ENCODE peak calls at places on chromosomes 16 and 17, in six cellular contexts. W, E, S, N, D and Y are unnamed samples.

GRCh38 chr16:27642753-27643152 is 92.8 kb downstream of the KATNIP start:
- DNase-seq in W (peak), E (no peak), S (peak), N (peak), D (no peak), Y (no peak)

GRCh38 chr17:72448019-72448418 is 327.2 kb downstream of the SOX9 start:
- DNase-seq in W (no peak), E (no peak), S (no peak), N (no peak), D (no peak), Y (no peak)

GRCh38 chr17:79423811-79424465 is 186.9 kb downstream of the RBFOX3 start:
- DNase-seq in W (no peak), E (no peak), S (no peak), N (no peak), D (no peak), Y (no peak)

GRCh38 chr17:40335620-40336019 is 26.6 kb downstream of the RARA start:
- DNase-seq in W (no peak), E (no peak), S (no peak), N (no peak), D (no peak), Y (no peak)

GRCh38 chr16:77223184-77223583 is 24.0 kb downstream of the SYCE1L start:
- DNase-seq in W (peak), E (no peak), S (no peak), N (peak), D (no peak), Y (no peak)

GRCh38 chr16:72198021-72198420 is 26.1 kb upstream of the PMFBP1 start:
- DNase-seq in W (peak), E (no peak), S (peak), N (no peak), D (peak), Y (no peak)

GRCh38 chr16:86354641-86355040 is 155.7 kb upstream of the FOXF1 start:
- DNase-seq in W (no peak), E (no peak), S (peak), N (no peak), D (no peak), Y (no peak)

GRCh38 chr16:12434567-12434966 is 369.1 kb downstream of the CPPED1 start:
- DNase-seq in W (peak), E (no peak), S (no peak), N (no peak), D (no peak), Y (no peak)

GRCh38 chr16:70157477-70158260 is 15.9 kb upstream of the CLEC18C start:
- DNase-seq in W (peak), E (no peak), S (no peak), N (no peak), D (no peak), Y (no peak)

GRCh38 chr17:67585077-67585602 is 132.6 kb upstream of the NOL11 start:
- DNase-seq in W (no peak), E (no peak), S (peak), N (no peak), D (no peak), Y (no peak)

GRCh38 chr17:1232331-1232730 is 37.9 kb upstream of the BHLHA9 start:
- DNase-seq in W (no peak), E (no peak), S (no peak), N (no peak), D (no peak), Y (no peak)

GRCh38 chr17:79183221-79184158 is 108.9 kb downstream of the ENGASE start:
- DNase-seq in W (peak), E (peak), S (no peak), N (peak), D (no peak), Y (no peak)

GRCh38 chr17:7146115-7146514 is 31.5 kb upstream of the ASGR2 start:
- DNase-seq in W (no peak), E (no peak), S (no peak), N (peak), D (no peak), Y (no peak)

GRCh38 chr16:67216612-67217490 is 10.1 kb upstream of the TMEM208 start:
- DNase-seq in W (no peak), E (no peak), S (no peak), N (no peak), D (peak), Y (no peak)

GRCh38 chr16:5615868-5616642 is 518.5 kb upstream of the EEF2KMT start:
- DNase-seq in W (peak), E (peak), S (no peak), N (peak), D (peak), Y (no peak)

GRCh38 chr16:67613808-67614207 is 31.1 kb upstream of the CARMIL2 start:
- DNase-seq in W (peak), E (no peak), S (no peak), N (peak), D (no peak), Y (no peak)

GRCh38 chr16:117381-118365 is 20.8 kb downstream of the NPRL3 start:
- DNase-seq in W (peak), E (peak), S (peak), N (peak), D (peak), Y (no peak)

GRCh38 chr16:35559911-35560636 is 2100.7 kb downstream of the TP53TG3F start:
- DNase-seq in W (no peak), E (no peak), S (no peak), N (no peak), D (no peak), Y (no peak)

GRCh38 chr17:62980842-62981241 is 14.8 kb downstream of the TANC2 start:
- DNase-seq in W (no peak), E (no peak), S (no peak), N (no peak), D (no peak), Y (no peak)

GRCh38 chr16:49158029-49158642 is 123.5 kb downstream of the CBLN1 start:
- DNase-seq in W (peak), E (peak), S (peak), N (peak), D (peak), Y (no peak)

GRCh38 chr17:12974319-12974661 is 43.5 kb downstream of the ELAC2 start:
- DNase-seq in W (no peak), E (no peak), S (no peak), N (no peak), D (no peak), Y (no peak)

GRCh38 chr17:70987867-70988340 is 818.6 kb downstream of the KCNJ2 start:
- DNase-seq in W (no peak), E (no peak), S (no peak), N (peak), D (no peak), Y (no peak)

GRCh38 chr17:3977387-3977786 is 13.2 kb upstream of the ATP2A3 start:
- DNase-seq in W (no peak), E (no peak), S (no peak), N (no peak), D (no peak), Y (no peak)

GRCh38 chr17:3980381-3980975 is 16.2 kb upstream of the ATP2A3 start:
- DNase-seq in W (no peak), E (no peak), S (no peak), N (no peak), D (no peak), Y (no peak)

GRCh38 chr17:3979276-3979583 is 15.0 kb upstream of the ATP2A3 start:
- DNase-seq in W (no peak), E (no peak), S (no peak), N (no peak), D (no peak), Y (no peak)

GRCh38 chr17:3976675-3977171 is 12.5 kb upstream of the ATP2A3 start:
- DNase-seq in W (peak), E (no peak), S (no peak), N (no peak), D (peak), Y (no peak)

GRCh38 chr17:3978421-3979275 is 14.4 kb upstream of the ATP2A3 start:
- DNase-seq in W (no peak), E (no peak), S (no peak), N (no peak), D (no peak), Y (no peak)
- H3K27ac ChIP-seq in W (no peak), E (no peak), S (no peak), N (no peak), D (no peak), Y (peak)

GRCh38 chr16:50555269-50555875 is 7.2 kb downstream of the NKD1 start:
- DNase-seq in W (no peak), E (no peak), S (no peak), N (no peak), D (no peak), Y (no peak)

GRCh38 chr16:50552476-50553101 is 4.4 kb downstream of the NKD1 start:
- DNase-seq in W (no peak), E (no peak), S (no peak), N (no peak), D (no peak), Y (no peak)

GRCh38 chr16:50553731-50554360 is 5.7 kb downstream of the NKD1 start:
- DNase-seq in W (no peak), E (no peak), S (no peak), N (no peak), D (no peak), Y (no peak)

GRCh38 chr16:50551243-50551642 is 3.0 kb downstream of the NKD1 start:
- DNase-seq in W (no peak), E (no peak), S (no peak), N (no peak), D (no peak), Y (no peak)

DNA sequence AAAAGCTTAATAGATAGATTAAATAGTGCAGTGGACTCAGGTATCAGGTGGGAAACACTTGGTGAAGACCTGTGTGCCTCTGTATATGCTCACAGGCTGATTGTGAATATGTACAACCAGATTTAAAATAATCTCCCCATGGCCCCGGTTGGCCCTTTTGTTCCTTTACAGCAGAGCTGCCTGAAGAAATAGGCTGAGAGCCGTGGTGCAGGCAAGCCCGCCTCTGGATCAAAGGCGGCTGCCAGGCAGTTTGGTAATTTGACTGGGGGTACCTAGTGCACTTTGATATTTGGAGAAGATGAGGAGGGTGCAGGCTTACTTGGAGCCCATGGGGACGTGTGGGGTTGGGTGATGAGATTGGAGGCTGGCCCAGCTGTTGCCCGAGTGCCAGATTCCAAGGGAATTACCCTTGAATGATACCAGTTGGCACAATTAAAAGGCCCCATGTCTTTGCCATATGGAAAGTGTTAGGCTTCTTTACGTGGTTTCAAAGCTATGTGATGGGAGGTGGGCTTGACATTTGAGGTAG is 5.0 kb downstream of the NKD1 start:
- DNase-seq in W (no peak), E (no peak), S (no peak), N (no peak), D (no peak), Y (no peak)
- H3K27ac ChIP-seq in W (no peak), E (no peak), S (no peak), N (no peak), D (no peak), Y (peak)

DNA sequence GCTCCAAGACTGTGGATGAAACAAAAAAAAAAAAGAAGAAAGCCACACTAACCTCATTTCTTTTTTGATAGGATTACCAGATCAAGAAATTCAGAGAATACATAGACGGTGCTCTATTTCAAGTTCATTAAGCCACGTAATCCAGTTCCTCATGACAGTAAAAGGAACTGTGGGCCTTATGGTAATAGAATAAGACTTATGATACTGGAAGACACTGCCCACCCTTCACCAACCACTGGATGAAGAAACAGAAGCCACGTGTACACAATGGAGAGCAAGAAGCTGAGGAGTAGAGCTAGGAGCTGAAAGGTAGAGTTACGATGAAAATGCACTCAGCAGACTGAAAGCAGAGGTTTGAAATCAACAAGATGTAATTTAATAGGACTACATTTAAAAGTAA is 11.2 kb downstream of the NCBP3 start:
- DNase-seq in W (no peak), E (no peak), S (no peak), N (no peak), D (no peak), Y (no peak)
- H3K27ac ChIP-seq in W (no peak), E (no peak), S (no peak), N (no peak), D (no peak), Y (no peak)

GRCh38 chr17:28344435-28344901 is 8.9 kb downstream of the TNFAIP1 start:
- DNase-seq in W (no peak), E (no peak), S (no peak), N (no peak), D (no peak), Y (no peak)
- H3K27ac ChIP-seq in W (no peak), E (no peak), S (no peak), N (no peak), D (no peak), Y (no peak)

GRCh38 chr16:87490091-87490798 is 2.6 kb downstream of the ZCCHC14 start:
- DNase-seq in W (peak), E (no peak), S (no peak), N (no peak), D (no peak), Y (no peak)

GRCh38 chr16:87489434-87490045 is 3.3 kb downstream of the ZCCHC14 start:
- DNase-seq in W (no peak), E (no peak), S (no peak), N (no peak), D (no peak), Y (no peak)

GRCh38 chr16:87495578-87495977 is 2.8 kb upstream of the ZCCHC14 start:
- DNase-seq in W (no peak), E (no peak), S (no peak), N (no peak), D (no peak), Y (no peak)

GRCh38 chr16:87492721-87493554 is at the start of gene ZCCHC14:
- DNase-seq in W (peak), E (peak), S (peak), N (peak), D (peak), Y (peak)

DNA sequence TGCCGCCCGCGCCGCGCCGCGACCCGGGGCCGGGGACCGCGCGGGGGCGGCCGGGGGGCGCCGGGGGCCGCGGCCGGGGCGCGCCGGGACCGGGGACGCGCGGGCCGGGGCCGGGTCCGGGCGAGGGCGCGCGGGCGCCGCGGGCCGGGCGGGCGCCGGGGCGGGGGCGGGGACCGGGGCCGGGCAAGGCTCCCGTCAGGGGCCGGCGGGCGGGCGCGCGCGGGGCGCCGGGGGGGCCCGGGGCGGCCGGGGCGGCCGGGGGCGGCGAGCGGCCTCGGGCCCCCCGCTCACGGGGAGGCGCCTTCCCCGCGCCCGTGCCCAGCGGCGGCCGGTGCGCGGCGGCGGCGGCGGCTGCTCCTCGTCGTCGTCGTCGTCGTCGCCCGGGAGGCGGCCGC is 586 bp downstream of the ZCCHC14 start:
- DNase-seq in W (no peak), E (no peak), S (no peak), N (no peak), D (no peak), Y (no peak)
- H3K27ac ChIP-seq in W (peak), E (peak), S (no peak), N (no peak), D (no peak), Y (peak)

DNA sequence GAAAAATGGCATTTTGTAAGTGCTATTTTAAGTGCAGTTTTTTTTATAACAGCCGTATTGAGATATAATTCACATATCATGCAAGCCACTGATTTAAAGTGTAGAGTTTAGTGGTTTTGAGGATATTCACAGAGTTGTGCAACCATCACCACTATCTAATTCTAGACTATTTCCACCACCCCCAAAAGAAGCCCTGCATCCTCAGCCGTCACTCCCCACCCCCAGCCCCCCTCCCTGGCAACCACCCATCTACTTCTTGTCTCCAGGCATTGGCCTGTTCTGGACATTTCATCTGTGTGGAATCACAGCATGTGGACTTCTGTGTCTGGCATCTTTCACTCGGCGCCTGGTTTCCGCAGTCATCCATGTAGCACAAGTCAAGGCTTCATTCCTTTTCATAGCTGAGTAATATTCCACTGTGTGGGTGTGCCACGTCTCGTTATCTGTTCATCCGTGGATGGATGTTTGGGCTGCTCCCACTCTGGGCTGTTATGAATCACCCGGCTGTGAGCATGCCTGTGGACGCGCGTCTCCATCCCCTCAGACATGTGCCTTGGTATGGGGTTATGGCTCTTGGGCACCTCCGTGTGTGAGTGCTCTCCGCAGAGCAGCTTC is 138.4 kb upstream of the CIBAR2 start:
- DNase-seq in W (no peak), E (no peak), S (no peak), N (no peak), D (no peak), Y (no peak)
- H3K27ac ChIP-seq in W (no peak), E (no peak), S (no peak), N (no peak), D (no peak), Y (no peak)

DNA sequence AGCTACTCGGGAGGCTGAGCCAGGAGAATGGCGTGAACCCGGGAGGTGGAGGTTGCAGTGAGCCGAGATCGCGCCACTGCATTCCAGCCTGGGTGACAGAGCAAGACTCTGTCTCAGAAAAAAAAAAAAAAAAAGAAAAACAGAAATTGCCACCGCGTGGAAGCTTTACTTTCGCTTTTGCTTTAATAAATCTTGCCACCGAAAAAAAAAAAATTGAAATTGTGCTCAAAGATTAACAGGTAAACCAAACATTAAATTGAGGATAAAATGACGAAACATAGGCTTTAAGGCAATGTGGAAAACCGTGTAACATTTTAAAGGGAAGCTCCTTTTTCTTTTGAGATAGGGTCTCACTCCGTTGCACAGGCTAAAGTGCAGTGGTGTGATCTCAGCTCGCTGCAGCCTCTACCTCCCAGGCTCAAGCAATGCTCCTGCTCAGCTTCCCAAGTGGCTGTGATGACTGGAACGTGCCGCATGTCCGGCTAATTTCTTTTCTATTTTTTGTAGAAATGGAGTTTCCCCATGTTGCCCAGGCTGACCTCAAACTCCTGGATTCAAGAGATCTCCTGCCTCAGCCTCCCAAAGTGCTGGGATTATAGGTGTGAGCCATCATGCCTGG is 40.1 kb downstream of the ZNF276 start:
- DNase-seq in W (no peak), E (no peak), S (no peak), N (no peak), D (no peak), Y (no peak)
- H3K27ac ChIP-seq in W (no peak), E (no peak), S (no peak), N (peak), D (no peak), Y (peak)

GRCh38 chr16:8733849-8734540 is 59.6 kb downstream of the ABAT start:
- DNase-seq in W (no peak), E (no peak), S (no peak), N (no peak), D (no peak), Y (no peak)

GRCh38 chr16:8729779-8730334 is 55.4 kb downstream of the ABAT start:
- DNase-seq in W (no peak), E (no peak), S (no peak), N (no peak), D (no peak), Y (no peak)

GRCh38 chr16:8727857-8728618 is 53.6 kb downstream of the ABAT start:
- DNase-seq in W (no peak), E (no peak), S (no peak), N (no peak), D (no peak), Y (no peak)

GRCh38 chr16:8727084-8727590 is 52.7 kb downstream of the ABAT start:
- DNase-seq in W (no peak), E (no peak), S (no peak), N (no peak), D (no peak), Y (no peak)

GRCh38 chr16:8730335-8730915 is 56.0 kb downstream of the ABAT start:
- DNase-seq in W (no peak), E (no peak), S (no peak), N (no peak), D (no peak), Y (no peak)
- H3K27ac ChIP-seq in W (no peak), E (no peak), S (no peak), N (no peak), D (no peak), Y (peak)

GRCh38 chr16:79430129-79430789 is 170.3 kb downstream of the MAF start:
- DNase-seq in W (no peak), E (no peak), S (no peak), N (no peak), D (no peak), Y (no peak)
- H3K27ac ChIP-seq in W (no peak), E (no peak), S (no peak), N (no peak), D (no peak), Y (no peak)